ENCODE peak calls at places on chromosome 12, in eight cellular contexts. L is adrenal gland, Y is fibroblast of villous mesenchyme, A is pancreas, Q is right atrium auricular region, T is kidney epithelial cell, H is heart left ventricle, E is psoas muscle. J is an unnamed sample.
A peak's percentile ranks its signal among the peaks of the same experiment; 100 is the strongest.

GRCh38 chr12:101051901-101052550 is 158.0 kb downstream of the SLC5A8 start:
- DNase-seq in E (no peak), Q (no peak), T (no peak), L (no peak), Y (peak; percentile 65), H (no peak), A (peak; percentile 61), J (no peak)

GRCh38 chr12:109737631-109738030 is 24.0 kb downstream of the FAM222A start:
- DNase-seq in E (no peak), Q (no peak), H (peak; percentile 18), A (peak; percentile 20), Y (no peak), T (peak; percentile 32), L (peak; percentile 14), J (peak; percentile 82)

GRCh38 chr12:11743748-11744147 is 94.3 kb downstream of the ETV6 start:
- DNase-seq in Q (no peak), T (no peak), A (no peak), L (no peak), E (no peak), H (no peak), Y (no peak), J (no peak)

GRCh38 chr12:89345830-89346740 is 6.2 kb downstream of the DUSP6 start:
- DNase-seq in L (peak; percentile 52), T (no peak), Y (peak; percentile 80), E (peak; percentile 28), H (peak; percentile 76), A (peak; percentile 54), Q (peak; percentile 70), J (no peak)

GRCh38 chr12:1469063-1469462 is 125.3 kb downstream of the FBXL14 start:
- DNase-seq in Y (no peak), H (no peak), Q (no peak), A (no peak), E (no peak), T (no peak), L (no peak), J (no peak)

GRCh38 chr12:85007836-85008235 is 28.2 kb downstream of the TSPAN19 start:
- DNase-seq in L (no peak), E (no peak), Y (no peak), T (no peak), H (no peak), A (no peak), Q (no peak), J (no peak)

GRCh38 chr12:10301103-10301502 is 6.6 kb upstream of the KLRD1 start:
- DNase-seq in Y (peak; percentile 85), H (no peak), T (peak; percentile 23), A (no peak), E (no peak), L (no peak), Q (no peak), J (no peak)

GRCh38 chr12:5433081-5433839 is 1.4 kb downstream of the NTF3 start:
- DNase-seq in A (no peak), E (no peak), H (no peak), Q (no peak), Y (peak; percentile 12), L (no peak), T (no peak), J (no peak)

GRCh38 chr12:111766608-111767361 is at the start of gene ALDH2:
- DNase-seq in Q (peak; percentile 78), H (peak; percentile 89), Y (peak; percentile 80), L (peak; percentile 79), A (peak; percentile 73), E (peak; percentile 79), T (no peak), J (no peak)
- TF ChIP-seq CTCF in Q (no peak), H (peak; percentile 22), Y (peak; percentile 23), L (no peak), A (no peak), E (no peak), T (no peak), J (no peak)

DNA sequence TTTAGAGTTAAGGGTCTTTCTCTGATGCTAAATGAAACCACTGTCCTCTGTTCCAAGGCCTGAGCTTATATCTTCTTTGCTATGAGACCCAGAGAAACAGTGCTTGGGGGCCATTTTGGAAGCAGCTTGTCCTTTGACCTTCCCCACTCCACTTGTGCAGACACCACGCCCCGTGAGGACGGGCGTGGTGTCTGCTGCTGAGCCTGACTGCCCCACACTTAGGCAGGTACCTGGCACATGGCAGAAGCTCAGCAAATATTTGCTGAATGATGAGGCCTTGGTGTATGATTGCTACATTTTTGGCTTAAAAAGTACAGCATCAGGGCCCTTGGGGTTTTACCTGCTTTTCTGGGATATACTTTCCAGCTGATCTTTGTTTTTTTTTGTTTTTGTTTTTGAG is 69.9 kb downstream of the RASSF3 start:
- DNase-seq in A (no peak), H (no peak), Y (no peak), Q (no peak), L (no peak), T (no peak), E (no peak), J (no peak)
- H3K4me3 ChIP-seq in A (no peak overlapping the region), H (no peak overlapping the region), Y (no peak overlapping the region), Q (no peak overlapping the region), L (no peak overlapping the region), T (no peak overlapping the region), E (peak overlapping the region; percentile 40), J (no peak overlapping the region)

GRCh38 chr12:40446385-40446784 is 221.6 kb downstream of the LRRK2 start:
- DNase-seq in Y (peak; percentile 9), H (no peak), Q (no peak), L (no peak), T (no peak), E (no peak), A (no peak), J (no peak)
- TF ChIP-seq CTCF in Y (peak; percentile 43), H (peak; percentile 16), Q (no peak), L (no peak), T (peak; percentile 32), E (no peak), A (no peak), J (no peak)

GRCh38 chr12:117441751-117442150 is 80.3 kb upstream of the NOS1 start:
- DNase-seq in Y (no peak), E (peak; percentile 90), L (peak; percentile 58), A (peak; percentile 66), H (peak; percentile 80), Q (no peak), T (peak; percentile 10), J (peak; percentile 9)
- H3K4me3 ChIP-seq in Y (no peak overlapping the region), E (no peak overlapping the region), L (no peak overlapping the region), A (no peak overlapping the region), H (no peak overlapping the region), Q (no peak overlapping the region), T (no peak overlapping the region), J (no peak overlapping the region)

J was measured in WERI-Rb-1.